ENCODE peak calls at places on chromosomes 11 and 22, in five cellular contexts. One of them, this sample, is unnamed.

GRCh38 chr11:111308140-111308539 is 9.8 kb downstream of the POU2AF3 start:
- DNase-seq in fibroblast of lung: peak
- DNase-seq in endothelial cell: no peak
- DNase-seq in omental fat pad: no peak
- DNase-seq in psoas muscle: peak
- DNase-seq in this sample: no peak

GRCh38 chr11:66012946-66013761 is 1.3 kb downstream of the CST6 start:
- DNase-seq in endothelial cell: no peak
- DNase-seq in fibroblast of lung: no peak
- DNase-seq in psoas muscle: no peak
- DNase-seq in omental fat pad: no peak
- DNase-seq in this sample: no peak

GRCh38 chr11:96614846-96615245 is 225.0 kb downstream of the JRKL start:
- DNase-seq in psoas muscle: no peak
- DNase-seq in endothelial cell: no peak
- DNase-seq in fibroblast of lung: no peak
- DNase-seq in omental fat pad: no peak
- DNase-seq in this sample: no peak

GRCh38 chr11:64850979-64851567 is 6.6 kb upstream of the CDC42BPG start:
- DNase-seq in psoas muscle: no peak
- DNase-seq in omental fat pad: no peak
- DNase-seq in endothelial cell: no peak
- DNase-seq in fibroblast of lung: peak
- DNase-seq in this sample: no peak

GRCh38 chr11:30635401-30635989 is 49.3 kb upstream of the MPPED2 start:
- DNase-seq in psoas muscle: peak
- DNase-seq in fibroblast of lung: peak
- DNase-seq in endothelial cell: peak
- DNase-seq in omental fat pad: no peak
- DNase-seq in this sample: peak

GRCh38 chr11:77202941-77203900 is 75.2 kb downstream of the MYO7A start:
- DNase-seq in omental fat pad: no peak
- DNase-seq in psoas muscle: peak
- DNase-seq in fibroblast of lung: no peak
- DNase-seq in endothelial cell: no peak
- DNase-seq in this sample: no peak

GRCh38 chr11:69852051-69852450 is 32.8 kb upstream of the FGF3 start:
- DNase-seq in endothelial cell: no peak
- DNase-seq in omental fat pad: no peak
- DNase-seq in psoas muscle: no peak
- DNase-seq in fibroblast of lung: no peak
- DNase-seq in this sample: no peak

GRCh38 chr11:1224491-1225385 is 1.9 kb downstream of the MUC5B start:
- DNase-seq in endothelial cell: no peak
- DNase-seq in fibroblast of lung: no peak
- DNase-seq in omental fat pad: no peak
- DNase-seq in psoas muscle: peak
- DNase-seq in this sample: no peak

GRCh38 chr11:69961738-69962137 is 116.4 kb upstream of the ANO1 start:
- DNase-seq in fibroblast of lung: no peak
- DNase-seq in psoas muscle: no peak
- DNase-seq in omental fat pad: no peak
- DNase-seq in endothelial cell: no peak
- DNase-seq in this sample: no peak

GRCh38 chr22:50012201-50013181 is at the start of gene IL17REL:
- DNase-seq in fibroblast of lung: peak
- DNase-seq in psoas muscle: no peak
- DNase-seq in endothelial cell: peak
- DNase-seq in omental fat pad: no peak
- DNase-seq in this sample: no peak

GRCh38 chr22:46007003-46007847 is 30.3 kb upstream of the WNT7B start:
- DNase-seq in psoas muscle: peak
- DNase-seq in omental fat pad: peak
- DNase-seq in endothelial cell: no peak
- DNase-seq in fibroblast of lung: peak
- DNase-seq in this sample: peak

GRCh38 chr11:104984818-104985217 is 16.4 kb upstream of the CASP4 start:
- DNase-seq in psoas muscle: no peak
- DNase-seq in fibroblast of lung: no peak
- DNase-seq in omental fat pad: no peak
- DNase-seq in endothelial cell: no peak
- DNase-seq in this sample: no peak

GRCh38 chr22:42285604-42286003 is 15.2 kb upstream of the TCF20 start:
- DNase-seq in fibroblast of lung: no peak
- DNase-seq in endothelial cell: no peak
- DNase-seq in psoas muscle: no peak
- DNase-seq in omental fat pad: no peak
- DNase-seq in this sample: no peak

GRCh38 chr11:65606876-65607613 is 7.0 kb downstream of the MAP3K11 start:
- DNase-seq in fibroblast of lung: peak
- DNase-seq in psoas muscle: peak
- DNase-seq in endothelial cell: peak
- DNase-seq in omental fat pad: peak
- DNase-seq in this sample: no peak

GRCh38 chr11:85823816-85824215 is 12.9 kb upstream of the SYTL2 start:
- DNase-seq in psoas muscle: no peak
- DNase-seq in fibroblast of lung: peak
- DNase-seq in endothelial cell: no peak
- DNase-seq in omental fat pad: no peak
- DNase-seq in this sample: no peak

GRCh38 chr11:8061555-8062428 is 19.2 kb upstream of the TUB start:
- DNase-seq in endothelial cell: no peak
- DNase-seq in fibroblast of lung: no peak
- DNase-seq in omental fat pad: no peak
- DNase-seq in psoas muscle: no peak
- DNase-seq in this sample: no peak

GRCh38 chr11:102144357-102145342 is 34.4 kb downstream of the YAP1 start:
- DNase-seq in fibroblast of lung: peak
- DNase-seq in omental fat pad: no peak
- DNase-seq in endothelial cell: no peak
- DNase-seq in psoas muscle: no peak
- DNase-seq in this sample: no peak

GRCh38 chr22:30298005-30298701 is 8.8 kb upstream of the CASTOR1 start:
- DNase-seq in endothelial cell: no peak
- DNase-seq in fibroblast of lung: no peak
- DNase-seq in omental fat pad: no peak
- DNase-seq in psoas muscle: no peak
- DNase-seq in this sample: no peak

GRCh38 chr11:19876750-19877149 is 164.1 kb downstream of the NAV2 start:
- DNase-seq in fibroblast of lung: no peak
- DNase-seq in psoas muscle: no peak
- DNase-seq in endothelial cell: no peak
- DNase-seq in omental fat pad: no peak
- DNase-seq in this sample: no peak

GRCh38 chr11:1656670-1657069 is 27.1 kb downstream of the KRTAP5-5 start:
- DNase-seq in omental fat pad: no peak
- DNase-seq in endothelial cell: no peak
- DNase-seq in psoas muscle: no peak
- DNase-seq in fibroblast of lung: no peak
- DNase-seq in this sample: no peak

GRCh38 chr11:1054143-1055108 is 17.9 kb upstream of the MUC6 start:
- DNase-seq in omental fat pad: no peak
- DNase-seq in fibroblast of lung: no peak
- DNase-seq in psoas muscle: peak
- DNase-seq in endothelial cell: no peak
- DNase-seq in this sample: no peak

GRCh38 chr22:48919187-48919590 is 908.5 kb downstream of the BRD1 start:
- DNase-seq in psoas muscle: no peak
- DNase-seq in endothelial cell: no peak
- DNase-seq in fibroblast of lung: no peak
- DNase-seq in omental fat pad: no peak
- DNase-seq in this sample: no peak

GRCh38 chr11:123247498-123247799 is 52.4 kb upstream of the CLMP start:
- DNase-seq in endothelial cell: no peak
- DNase-seq in omental fat pad: no peak
- DNase-seq in fibroblast of lung: no peak
- DNase-seq in psoas muscle: no peak
- DNase-seq in this sample: no peak
- TF ChIP-seq CTCF in endothelial cell: no peak
- TF ChIP-seq CTCF in omental fat pad: no peak
- TF ChIP-seq CTCF in fibroblast of lung: no peak
- TF ChIP-seq CTCF in psoas muscle: no peak
- TF ChIP-seq CTCF in this sample: no peak

DNA sequence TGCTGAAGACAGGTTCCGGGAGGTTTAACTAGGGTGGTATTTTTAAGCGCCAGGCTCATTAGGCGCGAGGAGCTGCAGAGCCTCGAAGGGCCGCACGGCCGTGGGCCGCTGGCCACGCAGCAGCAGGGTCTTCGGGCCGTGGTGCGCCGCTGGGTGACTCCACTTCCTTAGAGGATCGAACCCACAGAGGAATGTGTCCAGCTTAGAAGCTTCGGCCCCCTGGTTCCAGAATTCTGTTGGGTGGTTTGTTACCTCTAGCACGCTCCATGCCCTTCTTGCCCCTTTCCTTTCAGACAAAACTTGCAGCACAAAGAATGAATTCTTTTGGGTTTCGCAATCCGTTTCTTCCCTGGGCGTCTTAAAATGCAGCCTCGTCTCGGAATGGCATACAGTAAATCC is 773 bp upstream of the PATL1 start:
- DNase-seq in omental fat pad: no peak
- DNase-seq in psoas muscle: no peak
- DNase-seq in fibroblast of lung: peak
- DNase-seq in endothelial cell: peak
- DNase-seq in this sample: no peak
- TF ChIP-seq CTCF in omental fat pad: no peak
- TF ChIP-seq CTCF in psoas muscle: no peak
- TF ChIP-seq CTCF in fibroblast of lung: no peak
- TF ChIP-seq CTCF in endothelial cell: no peak
- TF ChIP-seq CTCF in this sample: no peak

GRCh38 chr11:14974723-14975587 is 2.8 kb upstream of the CALCA start:
- DNase-seq in omental fat pad: no peak
- DNase-seq in endothelial cell: peak
- DNase-seq in fibroblast of lung: peak
- DNase-seq in psoas muscle: no peak
- DNase-seq in this sample: no peak
- TF ChIP-seq CTCF in omental fat pad: no peak
- TF ChIP-seq CTCF in endothelial cell: peak
- TF ChIP-seq CTCF in fibroblast of lung: peak
- TF ChIP-seq CTCF in psoas muscle: peak
- TF ChIP-seq CTCF in this sample: peak

GRCh38 chr11:128607819-128608218 is 20.5 kb upstream of the ETS1 start:
- DNase-seq in fibroblast of lung: no peak
- DNase-seq in endothelial cell: no peak
- DNase-seq in psoas muscle: no peak
- DNase-seq in omental fat pad: no peak
- DNase-seq in this sample: no peak

GRCh38 chr11:128599729-128600128 is 12.4 kb upstream of the ETS1 start:
- DNase-seq in omental fat pad: no peak
- DNase-seq in endothelial cell: no peak
- DNase-seq in psoas muscle: no peak
- DNase-seq in fibroblast of lung: peak
- DNase-seq in this sample: no peak

GRCh38 chr11:128603003-128603715 is 15.8 kb upstream of the ETS1 start:
- DNase-seq in psoas muscle: no peak
- DNase-seq in endothelial cell: no peak
- DNase-seq in fibroblast of lung: no peak
- DNase-seq in omental fat pad: no peak
- DNase-seq in this sample: no peak

GRCh38 chr11:128604723-128605122 is 17.4 kb upstream of the ETS1 start:
- DNase-seq in omental fat pad: no peak
- DNase-seq in endothelial cell: no peak
- DNase-seq in fibroblast of lung: no peak
- DNase-seq in psoas muscle: no peak
- DNase-seq in this sample: no peak

DNA sequence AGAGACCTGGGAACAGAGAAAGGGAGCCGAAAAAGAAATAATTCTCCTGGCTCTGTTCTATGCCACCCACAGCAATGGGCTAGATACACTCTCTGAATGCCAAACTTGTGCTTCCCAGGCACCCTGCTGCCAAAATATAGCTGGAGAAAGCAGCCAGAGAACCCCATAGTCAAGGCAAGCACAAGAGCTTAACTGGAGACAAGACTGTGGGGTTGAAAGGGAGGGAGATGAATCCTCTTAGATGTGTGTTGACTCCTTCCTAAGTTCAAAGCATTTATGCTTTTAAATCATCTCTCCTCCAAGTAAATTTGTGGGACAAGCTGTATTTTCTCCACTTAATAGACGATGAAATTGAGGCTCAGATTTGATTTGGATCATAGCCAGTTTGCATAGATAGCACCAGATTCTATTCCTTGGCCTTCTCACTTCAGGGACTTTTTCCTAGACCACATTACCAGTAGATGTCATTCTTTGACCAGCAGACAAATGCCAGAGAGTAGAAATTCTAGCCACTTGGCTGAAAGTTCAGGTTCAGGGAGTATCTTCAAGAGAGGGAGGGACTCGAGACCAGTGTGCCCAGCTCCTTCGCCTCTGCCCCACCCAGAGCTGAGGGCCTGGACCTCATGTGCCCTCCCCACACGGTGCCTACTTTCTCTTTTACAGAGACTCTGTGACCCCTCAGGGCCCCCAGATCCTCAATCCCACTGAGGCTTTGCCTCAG is 16.6 kb upstream of the ETS1 start:
- DNase-seq in psoas muscle: no peak
- DNase-seq in endothelial cell: no peak
- DNase-seq in omental fat pad: no peak
- DNase-seq in fibroblast of lung: no peak
- DNase-seq in this sample: no peak
- TF ChIP-seq CTCF in psoas muscle: no peak
- TF ChIP-seq CTCF in endothelial cell: no peak
- TF ChIP-seq CTCF in omental fat pad: no peak
- TF ChIP-seq CTCF in fibroblast of lung: no peak
- TF ChIP-seq CTCF in this sample: no peak

DNA sequence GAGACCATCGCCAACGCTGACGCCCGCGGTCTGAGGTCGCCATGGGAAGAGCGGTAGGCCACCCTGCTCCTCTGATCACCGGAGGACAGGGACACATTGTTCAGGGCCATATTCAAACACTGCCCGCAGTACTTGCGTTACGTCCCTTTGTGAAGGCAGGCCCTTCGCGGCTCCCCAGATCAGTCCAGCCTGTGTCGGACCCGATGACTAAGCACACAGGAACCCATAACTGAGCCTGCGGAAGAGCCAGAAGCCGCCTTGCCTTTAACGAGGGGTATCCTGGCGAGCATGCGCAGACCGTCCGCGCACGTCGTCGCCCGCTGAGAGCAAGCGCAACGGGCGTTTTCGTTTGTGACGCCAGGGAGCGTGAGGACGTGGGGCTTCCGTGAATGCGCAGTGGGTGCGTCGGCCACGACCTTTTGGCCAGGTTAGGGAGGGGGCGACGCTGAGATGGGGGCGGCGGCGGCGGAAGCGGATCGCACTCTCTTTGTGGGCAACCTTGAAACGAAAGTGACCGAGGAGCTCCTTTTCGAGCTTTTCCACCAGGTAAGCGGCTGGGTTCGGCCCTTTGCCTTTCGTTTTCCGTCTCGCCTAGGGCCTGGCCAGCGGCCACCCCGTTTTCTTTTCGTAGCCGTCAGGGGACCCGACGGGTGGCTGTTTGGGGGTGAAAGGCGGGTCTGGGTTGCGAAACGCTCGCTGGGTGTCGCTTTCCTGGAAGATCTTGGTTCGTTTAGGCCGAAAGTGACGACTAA is at the start of the genes C11orf71 and RBM7:
- DNase-seq in psoas muscle: peak
- DNase-seq in fibroblast of lung: peak
- DNase-seq in omental fat pad: peak
- DNase-seq in endothelial cell: peak
- DNase-seq in this sample: peak
- TF ChIP-seq CTCF in psoas muscle: no peak
- TF ChIP-seq CTCF in fibroblast of lung: peak
- TF ChIP-seq CTCF in omental fat pad: no peak
- TF ChIP-seq CTCF in endothelial cell: no peak
- TF ChIP-seq CTCF in this sample: peak

This sample was measured in epithelial cell of proximal tubule.